ENCODE peak calls at places on chromosomes 7 and 10, in six cellular contexts. One of them, this sample, is unnamed.

GRCh38 chr10:33333260-33334169 is 952 bp downstream of the NRP1 start:
- DNase-seq in GM23338: no peak
- DNase-seq in spleen: no peak
- DNase-seq in cardiac muscle cell: no peak
- DNase-seq in suprapubic skin: no peak
- DNase-seq in OCI-LY7: no peak
- DNase-seq in this sample: peak

GRCh38 chr10:110739811-110740271 is 95.7 kb downstream of the RBM20 start:
- DNase-seq in GM23338: no peak
- DNase-seq in cardiac muscle cell: no peak
- DNase-seq in spleen: no peak
- DNase-seq in suprapubic skin: no peak
- DNase-seq in OCI-LY7: no peak
- DNase-seq in this sample: no peak

GRCh38 chr10:127919418-127920191 is 12.7 kb downstream of the PTPRE start:
- DNase-seq in spleen: no peak
- DNase-seq in GM23338: peak
- DNase-seq in OCI-LY7: peak
- DNase-seq in suprapubic skin: no peak
- DNase-seq in cardiac muscle cell: no peak
- DNase-seq in this sample: no peak

GRCh38 chr10:12221323-12222298 is 25.6 kb downstream of the CDC123 start:
- DNase-seq in OCI-LY7: no peak
- DNase-seq in GM23338: peak
- DNase-seq in suprapubic skin: no peak
- DNase-seq in spleen: no peak
- DNase-seq in cardiac muscle cell: no peak
- DNase-seq in this sample: no peak

GRCh38 chr7:79176859-79177477 is 276.5 kb downstream of the MAGI2 start:
- DNase-seq in OCI-LY7: peak
- DNase-seq in GM23338: peak
- DNase-seq in spleen: no peak
- DNase-seq in cardiac muscle cell: peak
- DNase-seq in suprapubic skin: no peak
- DNase-seq in this sample: no peak

GRCh38 chr7:135232720-135233119 is 918 bp upstream of the STRA8 start:
- DNase-seq in OCI-LY7: peak
- DNase-seq in cardiac muscle cell: no peak
- DNase-seq in suprapubic skin: no peak
- DNase-seq in GM23338: peak
- DNase-seq in spleen: no peak
- DNase-seq in this sample: no peak

GRCh38 chr7:6392712-6393666 is 54.8 kb downstream of the DAGLB start:
- DNase-seq in suprapubic skin: peak
- DNase-seq in cardiac muscle cell: peak
- DNase-seq in GM23338: no peak
- DNase-seq in spleen: peak
- DNase-seq in OCI-LY7: no peak
- DNase-seq in this sample: peak

GRCh38 chr7:39272111-39272510 is 294.1 kb upstream of the YAE1 start:
- DNase-seq in cardiac muscle cell: no peak
- DNase-seq in OCI-LY7: no peak
- DNase-seq in GM23338: no peak
- DNase-seq in suprapubic skin: no peak
- DNase-seq in spleen: no peak
- DNase-seq in this sample: no peak

GRCh38 chr10:131805696-131806095 is 95.1 kb upstream of the PPP2R2D start:
- DNase-seq in spleen: no peak
- DNase-seq in GM23338: no peak
- DNase-seq in cardiac muscle cell: no peak
- DNase-seq in OCI-LY7: no peak
- DNase-seq in suprapubic skin: no peak
- DNase-seq in this sample: no peak

GRCh38 chr10:124648738-124649137 is 95.4 kb downstream of the FAM53B start:
- DNase-seq in spleen: peak
- DNase-seq in cardiac muscle cell: peak
- DNase-seq in GM23338: no peak
- DNase-seq in suprapubic skin: no peak
- DNase-seq in OCI-LY7: no peak
- DNase-seq in this sample: peak

GRCh38 chr10:114380060-114380459 is 24.2 kb downstream of the AFAP1L2 start:
- DNase-seq in OCI-LY7: no peak
- DNase-seq in spleen: no peak
- DNase-seq in suprapubic skin: no peak
- DNase-seq in cardiac muscle cell: no peak
- DNase-seq in GM23338: no peak
- DNase-seq in this sample: no peak
- TF ChIP-seq CTCF in OCI-LY7: no peak
- TF ChIP-seq CTCF in spleen: no peak
- TF ChIP-seq CTCF in suprapubic skin: no peak
- TF ChIP-seq CTCF in cardiac muscle cell: no peak
- TF ChIP-seq CTCF in GM23338: no peak
- TF ChIP-seq CTCF in this sample: no peak

DNA sequence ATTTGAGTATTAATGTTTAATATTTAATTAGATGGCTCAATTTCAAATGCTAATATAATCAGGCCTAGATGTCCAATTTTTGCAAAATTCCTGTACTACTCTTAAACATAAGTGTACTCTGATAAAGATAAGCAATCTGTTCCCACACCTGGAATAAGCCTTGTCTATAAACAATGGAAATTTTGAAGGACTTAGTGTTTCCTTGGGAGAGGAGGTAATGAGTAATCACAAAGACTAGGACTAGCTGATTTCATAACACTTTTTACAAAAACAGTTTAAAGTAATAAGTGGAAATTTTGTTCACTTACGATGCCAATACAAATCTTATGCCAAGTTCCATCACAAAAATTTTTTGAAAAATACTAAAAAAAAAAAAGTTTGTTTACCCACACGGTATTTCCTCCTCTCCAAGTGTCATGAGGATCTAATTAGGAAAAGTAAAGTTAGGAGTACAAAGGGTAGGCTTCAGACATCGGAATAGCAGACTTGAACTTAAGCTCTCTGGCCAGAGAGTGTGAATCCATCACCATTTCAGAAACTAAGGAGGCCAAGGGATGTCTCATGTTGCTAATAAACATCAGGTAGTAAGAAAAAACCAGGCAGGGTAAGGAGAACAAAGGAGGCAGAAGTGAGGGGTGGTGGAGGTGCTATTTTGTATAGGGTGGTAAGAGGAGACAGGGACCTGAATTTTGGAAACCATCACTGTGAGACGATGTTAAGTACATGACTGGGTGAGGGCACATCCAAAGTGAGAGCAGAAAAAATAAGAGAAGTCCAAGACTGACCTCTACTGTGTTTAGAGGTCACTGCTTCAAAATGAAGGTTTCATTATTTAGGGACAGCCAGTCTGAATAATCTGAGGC is 61.3 kb downstream of the RAPGEF5 start:
- DNase-seq in OCI-LY7: no peak
- DNase-seq in spleen: no peak
- DNase-seq in cardiac muscle cell: no peak
- DNase-seq in suprapubic skin: no peak
- DNase-seq in GM23338: peak
- DNase-seq in this sample: no peak
- TF ChIP-seq CTCF in OCI-LY7: no peak
- TF ChIP-seq CTCF in spleen: no peak
- TF ChIP-seq CTCF in cardiac muscle cell: no peak
- TF ChIP-seq CTCF in suprapubic skin: no peak
- TF ChIP-seq CTCF in GM23338: peak
- TF ChIP-seq CTCF in this sample: no peak

DNA sequence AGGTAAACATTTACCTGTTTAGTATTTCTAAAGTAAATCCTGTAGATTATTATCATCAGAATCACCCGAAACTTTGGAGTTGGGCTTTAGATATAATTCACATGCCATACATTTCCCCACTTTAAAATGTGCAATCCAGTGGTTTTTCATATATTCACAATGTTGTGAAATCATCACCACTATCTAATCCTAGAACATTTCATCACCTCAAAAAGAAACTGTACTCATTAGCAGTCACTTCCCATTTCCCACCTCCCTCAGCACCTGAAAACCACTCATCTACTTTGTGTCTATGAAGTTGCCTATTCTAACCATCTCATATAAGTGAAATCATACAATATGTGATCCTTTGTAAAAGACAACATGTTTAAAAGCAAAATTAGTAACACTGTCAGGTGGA is 182.6 kb downstream of the FZD1 start:
- DNase-seq in spleen: no peak
- DNase-seq in suprapubic skin: no peak
- DNase-seq in cardiac muscle cell: no peak
- DNase-seq in GM23338: no peak
- DNase-seq in OCI-LY7: no peak
- DNase-seq in this sample: no peak
- TF ChIP-seq CTCF in spleen: no peak
- TF ChIP-seq CTCF in suprapubic skin: no peak
- TF ChIP-seq CTCF in cardiac muscle cell: no peak
- TF ChIP-seq CTCF in GM23338: no peak
- TF ChIP-seq CTCF in OCI-LY7: no peak
- TF ChIP-seq CTCF in this sample: no peak

DNA sequence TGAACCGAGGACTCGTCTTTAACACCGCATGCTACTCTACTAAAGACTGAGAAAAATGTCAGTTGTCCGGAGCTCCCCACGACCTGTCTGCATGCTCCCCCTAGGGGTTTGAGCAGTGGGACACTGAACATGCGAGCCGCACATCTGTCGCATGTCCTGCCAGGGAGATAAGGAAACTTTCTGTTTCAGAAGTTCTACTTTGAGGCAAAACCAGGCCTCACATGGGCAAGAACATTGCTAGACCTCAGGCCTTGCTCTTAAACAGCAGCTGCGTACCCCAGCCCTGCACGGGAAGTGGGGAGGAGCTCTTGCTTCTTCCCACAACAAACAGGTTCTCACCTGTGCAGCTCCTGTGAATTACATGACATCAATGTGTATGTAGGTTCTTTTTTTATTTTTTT is 30.3 kb upstream of the HERPUD2 start:
- DNase-seq in spleen: peak
- DNase-seq in cardiac muscle cell: no peak
- DNase-seq in OCI-LY7: peak
- DNase-seq in GM23338: peak
- DNase-seq in suprapubic skin: no peak
- DNase-seq in this sample: peak
- TF ChIP-seq CTCF in spleen: peak
- TF ChIP-seq CTCF in cardiac muscle cell: no peak
- TF ChIP-seq CTCF in OCI-LY7: peak
- TF ChIP-seq CTCF in GM23338: peak
- TF ChIP-seq CTCF in suprapubic skin: no peak
- TF ChIP-seq CTCF in this sample: peak

DNA sequence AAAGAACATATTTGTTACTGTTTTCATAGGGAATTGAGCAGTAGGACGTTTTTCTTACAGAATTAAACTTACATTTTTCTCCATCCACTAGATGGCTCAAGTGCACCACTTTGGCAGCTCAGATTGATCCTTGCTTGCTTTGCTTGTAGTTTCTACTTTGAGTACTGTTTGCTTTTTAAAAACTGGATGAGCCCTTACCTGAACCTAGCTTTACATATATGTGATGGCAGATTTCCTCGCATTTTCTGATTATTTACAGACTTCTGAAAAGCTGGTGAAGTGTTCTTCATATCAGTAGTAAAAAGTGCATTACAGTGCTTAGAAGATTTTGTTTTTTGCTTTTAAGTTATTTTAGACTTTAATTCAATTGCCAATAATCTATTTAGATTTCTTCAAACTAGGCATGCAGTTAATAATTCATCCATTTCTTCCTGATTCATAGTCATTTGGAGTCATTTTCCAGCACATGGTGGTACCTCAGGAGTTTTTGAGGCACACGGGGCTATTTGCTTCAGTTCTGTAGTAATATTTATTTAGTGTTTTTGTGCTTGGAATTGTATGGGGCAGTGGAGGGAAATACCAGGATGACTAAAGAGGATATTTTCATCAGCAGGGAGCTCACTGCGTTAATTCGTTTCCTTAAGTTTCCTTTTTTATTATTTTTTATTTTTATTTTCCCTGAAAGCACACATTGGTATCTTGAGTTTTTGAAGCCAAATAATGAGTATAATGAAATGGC is 57.3 kb downstream of the MAPK8 start:
- DNase-seq in cardiac muscle cell: peak
- DNase-seq in OCI-LY7: peak
- DNase-seq in spleen: no peak
- DNase-seq in suprapubic skin: no peak
- DNase-seq in GM23338: peak
- DNase-seq in this sample: peak
- TF ChIP-seq CTCF in cardiac muscle cell: peak
- TF ChIP-seq CTCF in OCI-LY7: peak
- TF ChIP-seq CTCF in spleen: peak
- TF ChIP-seq CTCF in suprapubic skin: peak
- TF ChIP-seq CTCF in GM23338: peak
- TF ChIP-seq CTCF in this sample: peak

DNA sequence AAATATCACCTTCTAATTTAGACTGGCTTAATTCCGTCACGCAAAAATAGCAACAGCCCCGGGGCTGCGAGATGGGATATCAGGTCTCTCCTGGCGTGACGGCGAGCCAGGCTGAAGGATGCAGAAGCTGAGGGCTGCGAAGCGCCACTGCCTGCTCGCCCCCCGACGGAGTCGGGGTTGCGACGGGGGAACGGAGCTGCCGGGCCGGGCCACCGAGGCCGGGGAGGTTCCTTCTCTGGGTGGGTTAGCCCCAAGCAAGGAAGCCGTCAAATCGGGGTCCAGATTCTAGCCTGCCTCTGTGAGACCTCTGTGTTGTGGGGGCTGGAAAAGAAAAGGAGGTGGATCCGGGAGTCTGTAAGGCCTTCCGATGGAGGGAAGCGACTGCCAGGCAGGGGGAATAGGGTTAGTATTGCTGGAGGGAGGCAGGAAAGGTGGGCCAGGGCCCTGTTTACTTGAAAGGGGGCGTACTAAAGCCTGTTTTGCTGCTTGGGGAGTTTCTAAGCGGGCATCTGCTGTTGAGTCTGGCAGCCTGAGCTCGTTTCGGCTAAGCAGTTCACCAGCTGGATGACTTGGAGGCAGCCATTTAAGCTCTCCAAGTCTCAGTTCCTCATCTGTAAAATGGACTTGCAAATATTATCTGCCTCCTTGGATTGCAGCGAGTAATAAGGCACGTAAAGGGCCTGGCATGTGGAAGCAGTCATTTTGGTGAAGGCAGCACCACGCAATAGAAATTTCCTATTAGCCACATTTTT is 43.8 kb downstream of the LDB3 start:
- DNase-seq in spleen: peak
- DNase-seq in GM23338: peak
- DNase-seq in cardiac muscle cell: no peak
- DNase-seq in suprapubic skin: no peak
- DNase-seq in OCI-LY7: peak
- DNase-seq in this sample: peak
- TF ChIP-seq CTCF in spleen: no peak
- TF ChIP-seq CTCF in GM23338: peak
- TF ChIP-seq CTCF in cardiac muscle cell: no peak
- TF ChIP-seq CTCF in suprapubic skin: no peak
- TF ChIP-seq CTCF in OCI-LY7: no peak
- TF ChIP-seq CTCF in this sample: no peak